ENCODE peak calls at places on chromosome 17, in six cellular contexts. I is left ventricle myocardium inferior; D is CD8-positive, alpha-beta T cell; U is GM23248; G is GM23338; N is prostate gland. F is an unnamed sample.
A peak's percentile ranks its signal among the peaks of the same experiment; 100 is the strongest.

GRCh38 chr17:6666077-6666521 is 14.5 kb downstream of the C17orf100 start:
- DNase-seq in I (peak; percentile 60), D (no peak), U (peak; percentile 89), G (peak; percentile 87), N (peak; percentile 61), F (peak; percentile 68)

GRCh38 chr17:18992454-18993130 is 12.0 kb downstream of the FAM83G start:
- DNase-seq in I (no peak), D (peak; percentile 21), U (no peak), G (no peak), N (no peak), F (no peak)

GRCh38 chr17:49210158-49211029 is at the start of the genes ABI3 and GNGT2:
- DNase-seq in I (peak; percentile 36), D (no peak), U (no peak), G (peak; percentile 59), N (no peak), F (peak; percentile 26)

GRCh38 chr17:64531955-64532371 is 25.2 kb downstream of the CEP95 start:
- DNase-seq in I (no peak), D (no peak), U (peak; percentile 56), G (no peak), N (no peak), F (no peak)

GRCh38 chr17:35238817-35239216 is 4.1 kb upstream of the SLFN5 start:
- DNase-seq in I (no peak), D (no peak), U (peak; percentile 89), G (no peak), N (no peak), F (peak; percentile 43)

GRCh38 chr17:37787055-37787720 is 42.3 kb upstream of the HNF1B start:
- DNase-seq in I (no peak), D (no peak), U (peak; percentile 39), G (no peak), N (no peak), F (no peak)

GRCh38 chr17:74821655-74822328 is 37.9 kb downstream of the GRIN2C start:
- DNase-seq in I (no peak), D (no peak), U (no peak), G (no peak), N (no peak), F (no peak)

GRCh38 chr17:37098910-37099664 is 150.3 kb downstream of the AATF start:
- DNase-seq in I (no peak), D (no peak), U (peak; percentile 10), G (no peak), N (no peak), F (no peak)

GRCh38 chr17:19672009-19672837 is 23.7 kb downstream of the ALDH3A2 start:
- DNase-seq in I (peak; percentile 48), D (no peak), U (peak; percentile 66), G (no peak), N (peak; percentile 50), F (no peak)

GRCh38 chr17:28499366-28499668 is 6.8 kb upstream of the FOXN1 start:
- DNase-seq in I (no peak), D (no peak), U (no peak), G (no peak), N (no peak), F (no peak)

GRCh38 chr17:74532115-74532514 is 840 bp upstream of the CD300LB start:
- DNase-seq in I (peak; percentile 41), D (no peak), U (no peak), G (peak; percentile 86), N (no peak), F (no peak)

GRCh38 chr17:8192070-8192815 is 2.3 kb upstream of the BORCS6 start:
- DNase-seq in I (peak; percentile 80), D (no peak), U (peak; percentile 76), G (peak; percentile 97), N (peak; percentile 68), F (peak; percentile 93)

GRCh38 chr17:40558300-40558584 is 7.0 kb downstream of the CCR7 start:
- DNase-seq in I (no peak), D (no peak), U (no peak), G (no peak), N (no peak), F (no peak)

GRCh38 chr17:43456661-43457361 is 27.0 kb upstream of the DHX8 start:
- DNase-seq in I (no peak), D (no peak), U (no peak), G (no peak), N (no peak), F (no peak)

GRCh38 chr17:46827274-46827673 is 8.8 kb upstream of the WNT3 start:
- DNase-seq in I (no peak), D (no peak), U (no peak), G (no peak), N (no peak), F (no peak)

GRCh38 chr17:34726536-34727384 is 147.4 kb downstream of the TMEM132E start:
- DNase-seq in I (no peak), D (no peak), U (no peak), G (no peak), N (no peak), F (no peak)

GRCh38 chr17:57869599-57870282 is 19.9 kb upstream of the MRPS23 start:
- DNase-seq in I (no peak), D (no peak), U (peak; percentile 87), G (no peak), N (no peak), F (peak; percentile 64)

GRCh38 chr17:7445011-7445927 is at the start of gene CHRNB1:
- DNase-seq in I (peak; percentile 88), D (no peak), U (peak; percentile 62), G (peak; percentile 96), N (no peak), F (no peak)

GRCh38 chr17:13888043-13888442 is 181.3 kb upstream of the COX10 start:
- DNase-seq in I (peak; percentile 20), D (no peak), U (peak; percentile 18), G (no peak), N (no peak), F (no peak)

GRCh38 chr17:73343739-73344454 is 32.1 kb upstream of the CDC42EP4 start:
- DNase-seq in I (no peak), D (no peak), U (peak; percentile 23), G (no peak), N (no peak), F (no peak)

GRCh38 chr17:64095144-64095882 is 34.6 kb downstream of the ERN1 start:
- DNase-seq in I (no peak), D (no peak), U (no peak), G (peak; percentile 32), N (no peak), F (no peak)

GRCh38 chr17:6394055-6394454 is 40.9 kb downstream of the AIPL1 start:
- DNase-seq in I (no peak), D (no peak), U (no peak), G (peak; percentile 39), N (no peak), F (no peak)

GRCh38 chr17:71417142-71417541 is 703.7 kb upstream of the SOX9 start:
- DNase-seq in I (no peak), D (no peak), U (no peak), G (no peak), N (no peak), F (no peak)

GRCh38 chr17:79979201-79979840 is 56.4 kb downstream of the TBC1D16 start:
- DNase-seq in I (no peak), D (no peak), U (no peak), G (no peak), N (peak; percentile 60), F (no peak)

GRCh38 chr17:8941980-8942617 is 23.4 kb downstream of the PIK3R5 start:
- DNase-seq in I (no peak), D (no peak), U (no peak), G (no peak), N (no peak), F (no peak)

GRCh38 chr17:27917000-27917399 is 23.8 kb upstream of the LYRM9 start:
- DNase-seq in I (no peak), D (no peak), U (no peak), G (no peak), N (no peak), F (no peak)

DNA sequence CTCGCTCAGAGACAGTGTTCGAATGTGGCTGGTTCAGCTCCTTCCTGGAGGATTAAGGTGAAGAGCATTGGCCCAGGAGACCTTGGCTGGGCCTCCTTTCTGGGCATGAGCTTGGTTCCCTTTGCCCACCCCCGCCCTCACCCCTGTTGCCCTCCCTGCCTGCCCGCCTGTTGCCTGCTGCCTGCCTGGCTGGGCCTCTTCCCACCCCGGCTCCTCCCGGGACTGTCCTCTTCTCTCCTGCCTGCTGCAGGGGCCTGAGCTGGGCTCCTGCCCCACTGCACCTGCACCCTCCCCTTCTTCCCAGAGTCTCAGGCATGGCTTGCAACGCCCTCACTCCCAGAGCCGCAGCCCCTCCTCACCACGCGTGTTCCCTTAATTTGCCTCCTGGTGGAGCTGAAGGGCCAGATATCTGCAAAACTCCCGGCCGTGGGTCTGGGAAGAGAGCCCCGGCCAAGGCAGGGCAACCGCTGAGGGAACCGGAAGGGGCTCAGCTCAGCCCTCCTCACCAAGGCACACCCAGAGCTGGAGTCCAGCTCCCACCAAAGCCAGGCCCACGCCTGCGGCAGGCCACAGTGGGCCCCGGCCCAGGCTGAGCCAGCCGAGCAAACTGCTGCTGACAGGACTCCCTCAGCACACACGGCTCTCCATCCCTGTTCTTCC is 31.2 kb downstream of the MNT start:
- DNase-seq in I (no peak), D (no peak), U (no peak), G (peak; percentile 78), N (no peak), F (no peak)
- H3K27ac ChIP-seq in I (no peak overlapping the region), D (no peak overlapping the region), U (no peak overlapping the region), G (no peak overlapping the region), N (no peak overlapping the region), F (no peak overlapping the region)

GRCh38 chr17:82248815-82249638 is 20.2 kb downstream of the SLC16A3 start:
- DNase-seq in I (no peak), D (no peak), U (no peak), G (no peak), N (no peak), F (no peak)

GRCh38 chr17:82246040-82246364 is 17.2 kb downstream of the SLC16A3 start:
- DNase-seq in I (no peak), D (no peak), U (no peak), G (no peak), N (no peak), F (no peak)

GRCh38 chr17:82247856-82248671 is 19.2 kb downstream of the SLC16A3 start:
- DNase-seq in I (no peak), D (no peak), U (no peak), G (no peak), N (no peak), F (no peak)

GRCh38 chr17:82246365-82247174 is 17.7 kb downstream of the SLC16A3 start:
- DNase-seq in I (no peak), D (no peak), U (peak; percentile 83), G (no peak), N (no peak), F (peak; percentile 43)

GRCh38 chr17:82247175-82247823 is 18.5 kb downstream of the SLC16A3 start:
- DNase-seq in I (no peak), D (no peak), U (no peak), G (no peak), N (no peak), F (no peak)
- H3K27ac ChIP-seq in I (peak overlapping the region; percentile 75), D (no peak overlapping the region), U (peak overlapping the region; percentile 87), G (no peak overlapping the region), N (peak overlapping the region; percentile 70), F (peak overlapping the region; percentile 63)

GRCh38 chr17:81514485-81514734 is 1.8 kb upstream of the ACTG1 start:
- DNase-seq in I (no peak), D (no peak), U (no peak), G (no peak), N (no peak), F (no peak)
- H3K27ac ChIP-seq in I (peak overlapping the region; percentile 99), D (peak overlapping the region; percentile 56), U (peak overlapping the region; percentile 82), G (peak overlapping the region; percentile 94), N (peak overlapping the region; percentile 100), F (peak overlapping the region; percentile 96)

DNA sequence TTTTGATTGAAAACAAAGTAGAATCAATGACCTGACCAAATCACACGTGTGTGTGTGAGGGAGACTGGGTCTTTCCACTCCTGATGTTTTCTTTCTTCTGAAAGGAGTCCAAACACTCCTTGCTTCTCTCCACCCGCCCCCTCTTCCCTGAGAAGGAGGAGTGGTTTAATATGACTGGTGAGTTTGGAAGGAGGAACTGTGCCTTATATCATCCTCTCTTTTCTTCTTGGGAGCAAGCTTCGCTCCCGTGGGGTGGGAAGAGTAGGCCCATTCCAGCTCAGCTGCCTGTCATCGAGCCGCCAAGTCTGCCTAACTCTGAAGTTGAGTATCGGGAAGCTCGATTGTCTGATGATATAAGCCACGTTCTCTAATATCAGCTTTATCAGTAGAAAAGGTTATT is 96.5 kb downstream of the YPEL2 start:
- DNase-seq in I (no peak), D (no peak), U (peak; percentile 89), G (no peak), N (no peak), F (no peak)
- H3K27ac ChIP-seq in I (peak overlapping the region; percentile 95), D (no peak overlapping the region), U (peak overlapping the region; percentile 93), G (no peak overlapping the region), N (no peak overlapping the region), F (peak overlapping the region; percentile 78)

F was measured in brain microvascular endothelial cell.